ENCODE peak calls at places on chromosomes 11 and 22, in four cellular contexts. V, Q, B and T are unnamed samples.
A peak's percentile ranks its signal among the peaks of the same experiment; 100 is the strongest.

GRCh38 chr11:17396598-17397310 is 8.3 kb upstream of the KCNJ11 start:
- DNase-seq in V (no peak), B (no peak), Q (no peak), T (no peak)

GRCh38 chr11:108647701-108648527 is 17.0 kb upstream of the DDX10 start:
- DNase-seq in V (peak; percentile 81), B (peak; percentile 50), Q (peak; percentile 36), T (peak; percentile 18)

GRCh38 chr11:36062796-36063380 is 119.0 kb downstream of the LDLRAD3 start:
- DNase-seq in Q (no peak), B (no peak), V (no peak), T (no peak)

GRCh38 chr11:17171342-17171741 is 36.4 kb downstream of the PIK3C2A start:
- DNase-seq in V (peak; percentile 60), B (no peak), Q (no peak), T (no peak)

GRCh38 chr11:125494601-125494986 is 1.5 kb downstream of the FEZ1 start:
- DNase-seq in V (peak; percentile 14), Q (no peak), B (no peak), T (no peak)

GRCh38 chr11:132914600-132914999 is 617.7 kb downstream of the OPCML start:
- DNase-seq in B (no peak), Q (no peak), V (no peak), T (no peak)

GRCh38 chr11:80816454-80816847 is 1375.6 kb upstream of the TENM4 start:
- DNase-seq in B (no peak), V (no peak), Q (no peak), T (no peak)

GRCh38 chr11:88801484-88802123 is 264.2 kb downstream of the GRM5 start:
- DNase-seq in Q (no peak), B (no peak), V (no peak), T (no peak)

GRCh38 chr11:46369458-46370152 is 11.9 kb upstream of the MDK start:
- DNase-seq in B (peak; percentile 70), V (peak; percentile 77), Q (peak; percentile 77), T (peak; percentile 75)

GRCh38 chr11:20353829-20354434 is 9.6 kb upstream of the HTATIP2 start:
- DNase-seq in Q (peak; percentile 49), B (peak; percentile 46), V (peak; percentile 48), T (peak; percentile 51)

GRCh38 chr11:5196067-5196466 is 4.4 kb downstream of the OR51V1 start:
- DNase-seq in B (no peak), V (no peak), Q (peak; percentile 42), T (no peak)

GRCh38 chr22:26286091-26286780 is 117.0 kb downstream of the SEZ6L start:
- DNase-seq in B (no peak), Q (no peak), V (no peak), T (no peak)

GRCh38 chr11:118699508-118700220 is 20.2 kb upstream of the TREH start:
- DNase-seq in Q (no peak), V (no peak), B (peak; percentile 18), T (no peak)

GRCh38 chr11:2366271-2366670 is 10.8 kb upstream of the CD81 start:
- DNase-seq in Q (no peak), V (no peak), B (no peak), T (no peak)

GRCh38 chr11:64626637-64627036 is 35.6 kb downstream of the SLC22A12 start:
- DNase-seq in Q (no peak), B (no peak), V (no peak), T (no peak)

GRCh38 chr22:43446881-43447280 is 35.1 kb downstream of the MPPED1 start:
- DNase-seq in Q (no peak), V (no peak), B (no peak), T (peak; percentile 9)

GRCh38 chr22:40533712-40534378 is 102.7 kb downstream of the MRTFA start:
- DNase-seq in Q (peak; percentile 39), B (no peak), V (peak; percentile 74), T (peak; percentile 47)

GRCh38 chr22:19755722-19756287 is 4.8 kb upstream of the TBX1 start:
- DNase-seq in B (no peak), V (no peak), Q (no peak), T (no peak)

GRCh38 chr11:202490-202889 is 4.7 kb downstream of the BET1L start:
- DNase-seq in Q (no peak), V (no peak), B (no peak), T (no peak)

GRCh38 chr11:4531666-4532065 is 13.3 kb upstream of the OR52M1 start:
- DNase-seq in Q (no peak), V (no peak), B (peak; percentile 24), T (no peak)

GRCh38 chr11:118627566-118627965 is 20.2 kb downstream of the PHLDB1 start:
- DNase-seq in V (no peak), Q (no peak), B (no peak), T (no peak)

GRCh38 chr11:68142028-68142412 is 20.8 kb upstream of the CHKA start:
- DNase-seq in V (no peak), B (no peak), Q (no peak), T (no peak)

GRCh38 chr11:27894552-27894951 is 194.3 kb upstream of the BDNF start:
- DNase-seq in Q (no peak), B (no peak), V (no peak), T (no peak)

GRCh38 chr22:31099386-31099785 is 8.0 kb downstream of the SELENOM start:
- DNase-seq in V (peak; percentile 40), B (no peak), Q (no peak), T (no peak)

GRCh38 chr11:1929621-1930447 is 10.3 kb downstream of the TNNT3 start:
- DNase-seq in B (no peak), Q (no peak), V (no peak), T (no peak)

GRCh38 chr11:84407091-84407490 is 1120.9 kb upstream of the CCDC90B start:
- DNase-seq in V (no peak), Q (no peak), B (no peak), T (no peak)

GRCh38 chr11:97259884-97260283 is 870.1 kb downstream of the JRKL start:
- DNase-seq in Q (no peak), V (no peak), B (no peak), T (no peak)

GRCh38 chr11:95584180-95584579 is 205.4 kb downstream of the FAM76B start:
- DNase-seq in Q (no peak), V (peak; percentile 73), B (no peak), T (no peak)

GRCh38 chr11:64643258-64643881 is 52.4 kb downstream of the SLC22A12 start:
- DNase-seq in B (no peak), V (no peak), Q (peak; percentile 75), T (no peak)

GRCh38 chr11:29321293-29322132 is 695.3 kb downstream of the KCNA4 start:
- DNase-seq in B (peak; percentile 75), V (peak; percentile 94), Q (no peak), T (peak; percentile 45)

GRCh38 chr22:38954414-38955043 is 2.9 kb upstream of the APOBEC3A start:
- DNase-seq in V (no peak), Q (no peak), B (no peak), T (no peak)

GRCh38 chr11:74138572-74138971 is 32.2 kb downstream of the C2CD3 start:
- DNase-seq in V (peak; percentile 99), Q (peak; percentile 36), B (peak; percentile 93), T (peak; percentile 97)

GRCh38 chr11:85647078-85647477 is 689 bp upstream of the TMEM126A start:
- DNase-seq in Q (no peak), V (no peak), B (no peak), T (no peak)

DNA sequence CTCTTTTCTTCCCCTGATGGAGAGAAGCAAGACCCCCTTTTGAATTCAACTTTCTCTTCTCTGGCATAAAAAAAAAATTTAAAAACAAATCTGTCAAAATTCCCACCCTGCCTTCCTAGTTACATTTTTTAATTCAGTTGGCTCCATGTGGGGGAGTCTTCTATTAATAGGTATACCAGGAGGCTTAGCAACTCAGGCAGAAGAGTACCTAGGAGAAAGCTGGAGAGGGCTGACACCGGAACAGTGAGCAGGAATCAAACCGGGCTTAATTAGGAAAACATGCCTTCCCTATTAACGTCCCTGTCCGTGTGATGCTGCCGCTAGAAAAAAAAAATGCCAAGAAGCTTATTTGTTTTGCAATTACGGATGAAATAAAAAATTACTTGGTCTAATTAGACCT is 543.2 kb downstream of the BUD13 start:
- DNase-seq in V (no peak), Q (no peak), B (no peak), T (no peak)
- TF ChIP-seq CEBPB in V (no peak), Q (no peak), B (no peak), T (no peak)

GRCh38 chr22:45376703-45377102 is 36.7 kb downstream of the SMC1B start:
- DNase-seq in Q (no peak), V (no peak), B (no peak), T (no peak)
- TF ChIP-seq MAZ in Q (no peak), V (no peak), B (no peak), T (no peak)

GRCh38 chr11:69297225-69297925 is 3.4 kb downstream of the MYEOV start:
- DNase-seq in V (peak; percentile 99), B (peak; percentile 89), Q (peak; percentile 85), T (peak; percentile 93)
- TF ChIP-seq CEBPB in V (peak; percentile 92), B (no peak), Q (no peak), T (peak; percentile 94)

DNA sequence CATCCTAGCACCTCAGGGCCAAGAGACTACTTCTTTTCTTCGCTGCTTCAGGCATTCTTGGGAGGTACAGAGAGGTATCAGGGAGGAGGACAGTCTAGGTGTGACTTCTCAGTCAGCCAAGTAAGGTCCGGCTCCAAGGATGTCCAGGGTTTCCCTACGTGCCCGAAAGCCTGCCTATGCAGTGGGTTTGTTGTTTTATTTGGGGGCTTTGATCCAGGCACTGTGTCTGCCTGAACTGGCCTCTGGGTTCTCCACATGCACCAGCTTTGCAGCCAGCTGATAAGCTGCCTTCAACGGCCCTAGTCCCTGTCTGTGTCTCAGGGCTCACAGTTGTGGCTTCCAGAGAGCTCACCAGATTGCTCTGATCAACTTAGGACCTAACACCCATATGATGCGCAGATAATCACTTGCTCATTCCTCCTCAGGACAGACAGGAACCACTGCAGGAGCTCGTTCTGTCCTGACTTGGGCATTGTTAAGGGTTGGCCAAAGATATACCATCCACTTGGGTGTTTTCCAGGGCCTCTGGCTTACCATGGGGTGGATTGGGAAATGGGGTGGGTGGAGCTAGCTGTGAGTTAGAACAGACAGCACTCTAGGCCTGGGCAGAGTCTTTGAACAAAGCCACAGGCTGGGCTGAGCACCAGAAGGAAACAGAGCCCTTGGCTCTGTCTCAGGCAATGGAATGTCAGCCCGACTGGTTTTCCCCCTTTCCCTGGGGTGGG is 45.5 kb upstream of the CRYBB3 start:
- DNase-seq in Q (no peak), B (peak; percentile 36), V (no peak), T (no peak)
- TF ChIP-seq MAZ in Q (no peak), B (no peak), V (no peak), T (no peak)

GRCh38 chr11:130846606-130847005 is 69.7 kb downstream of the SNX19 start:
- DNase-seq in B (peak; percentile 20), Q (no peak), V (peak; percentile 29), T (peak; percentile 4)

GRCh38 chr11:130849215-130849568 is 67.1 kb downstream of the SNX19 start:
- DNase-seq in B (no peak), V (peak; percentile 73), Q (no peak), T (no peak)

GRCh38 chr11:130848361-130849214 is 67.7 kb downstream of the SNX19 start:
- DNase-seq in V (no peak), B (no peak), Q (no peak), T (no peak)

GRCh38 chr11:130850185-130850944 is 65.9 kb downstream of the SNX19 start:
- DNase-seq in B (no peak), V (no peak), Q (no peak), T (no peak)

DNA sequence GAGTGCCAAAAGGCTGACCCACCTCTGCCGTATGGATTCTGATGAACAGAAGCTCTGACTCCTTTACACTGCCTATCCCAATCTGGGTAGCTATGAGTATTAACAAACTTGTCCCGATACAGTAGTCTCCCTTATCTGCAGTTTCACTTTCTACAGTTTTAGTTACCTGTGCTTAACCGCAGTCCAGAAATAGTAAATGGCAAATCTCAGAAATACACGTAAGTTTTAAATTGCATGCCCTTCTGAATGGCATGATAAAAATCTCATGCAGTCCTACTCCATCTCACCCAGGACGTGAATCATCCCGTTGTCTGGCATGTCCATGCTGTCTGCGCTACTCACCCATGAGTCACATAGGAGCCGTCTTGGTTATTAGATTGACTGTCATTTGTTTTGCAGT is 68.8 kb downstream of the SNX19 start:
- DNase-seq in Q (no peak), B (peak; percentile 9), V (peak; percentile 87), T (peak; percentile 75)
- TF ChIP-seq CEBPB in Q (no peak), B (no peak), V (no peak), T (no peak)